ENCODE peak calls at places on chromosome 12, in eight cellular contexts. E, D, K, U, P, Q, V and A are unnamed samples.

GRCh38 chr12:131929530-131930456 is 717 bp downstream of the PUS1 start:
- DNase-seq in E (peak; percentile 19), D (no peak), K (peak; percentile 60), U (no peak), P (no peak), Q (no peak), V (no peak), A (no peak)

GRCh38 chr12:10341892-10342509 is 34.3 kb downstream of the KLRD1 start:
- DNase-seq in E (no peak), D (no peak), K (no peak), U (no peak), P (no peak), Q (no peak), V (no peak), A (no peak)

GRCh38 chr12:94973202-94973601 is 30.3 kb downstream of the NDUFA12 start:
- DNase-seq in E (no peak), D (no peak), K (no peak), U (no peak), P (no peak), Q (no peak), V (no peak), A (no peak)

GRCh38 chr12:51961834-51962233 is 10.3 kb downstream of the ACVR1B start:
- DNase-seq in E (peak; percentile 53), D (no peak), K (no peak), U (no peak), P (no peak), Q (no peak), V (no peak), A (no peak)

GRCh38 chr12:2805146-2805525 is 7.3 kb upstream of the ITFG2 start:
- DNase-seq in E (no peak), D (no peak), K (no peak), U (no peak), P (no peak), Q (no peak), V (no peak), A (no peak)

GRCh38 chr12:67433393-67434175 is 164.4 kb downstream of the CAND1 start:
- DNase-seq in E (no peak), D (no peak), K (no peak), U (no peak), P (no peak), Q (no peak), V (no peak), A (no peak)

GRCh38 chr12:27185234-27186045 is 58.6 kb upstream of the STK38L start:
- DNase-seq in E (peak; percentile 56), D (no peak), K (no peak), U (peak; percentile 2), P (no peak), Q (no peak), V (no peak), A (no peak)

GRCh38 chr12:38998887-38999482 is 93.6 kb upstream of the CPNE8 start:
- DNase-seq in E (no peak), D (no peak), K (no peak), U (no peak), P (no peak), Q (no peak), V (no peak), A (no peak)

GRCh38 chr12:111699-112591 is 45.4 kb downstream of the IQSEC3 start:
- DNase-seq in E (no peak), D (no peak), K (no peak), U (no peak), P (no peak), Q (no peak), V (no peak), A (no peak)

GRCh38 chr12:124391340-124392261 is 96.7 kb downstream of the RFLNA start:
- DNase-seq in E (peak; percentile 42), D (no peak), K (peak; percentile 90), U (no peak), P (peak; percentile 63), Q (peak; percentile 90), V (peak; percentile 75), A (no peak)

GRCh38 chr12:66716522-66716921 is 37.6 kb upstream of the GRIP1 start:
- DNase-seq in E (no peak), D (no peak), K (no peak), U (no peak), P (no peak), Q (no peak), V (no peak), A (no peak)

GRCh38 chr12:76621582-76622024 is 62.0 kb upstream of the OSBPL8 start:
- DNase-seq in E (peak; percentile 75), D (peak; percentile 72), K (peak; percentile 90), U (peak; percentile 45), P (no peak), Q (peak; percentile 54), V (peak; percentile 30), A (peak; percentile 20)

GRCh38 chr12:132173135-132174014 is 29.1 kb downstream of the NOC4L start:
- DNase-seq in E (no peak), D (no peak), K (no peak), U (no peak), P (peak; percentile 5), Q (no peak), V (peak; percentile 8), A (no peak)

GRCh38 chr12:75650989-75651695 is 139.7 kb upstream of the KRR1 start:
- DNase-seq in E (no peak), D (no peak), K (no peak), U (no peak), P (no peak), Q (no peak), V (no peak), A (no peak)

GRCh38 chr12:87086118-87086891 is 830.1 kb upstream of the MGAT4C start:
- DNase-seq in E (no peak), D (no peak), K (no peak), U (no peak), P (no peak), Q (no peak), V (no peak), A (no peak)

GRCh38 chr12:2051700-2052625 is 824 bp upstream of the CACNA1C start:
- DNase-seq in E (no peak), D (no peak), K (no peak), U (no peak), P (no peak), Q (no peak), V (no peak), A (no peak)

GRCh38 chr12:53561590-53561953 is 54.3 kb upstream of the NPFF start:
- DNase-seq in E (peak; percentile 93), D (no peak), K (no peak), U (no peak), P (no peak), Q (no peak), V (no peak), A (no peak)

GRCh38 chr12:60148109-60148508 is 552.3 kb downstream of the SLC16A7 start:
- DNase-seq in E (peak; percentile 87), D (no peak), K (no peak), U (no peak), P (no peak), Q (no peak), V (no peak), A (no peak)

GRCh38 chr12:107523760-107524558 is 161.6 kb upstream of the PWP1 start:
- DNase-seq in E (no peak), D (no peak), K (no peak), U (no peak), P (no peak), Q (no peak), V (no peak), A (no peak)
- H3K27ac ChIP-seq in E (no peak overlapping the region), D (no peak overlapping the region), K (no peak overlapping the region), U (no peak overlapping the region), P (no peak overlapping the region), Q (no peak overlapping the region), V (no peak overlapping the region), A (no peak overlapping the region)

GRCh38 chr12:121673013-121673441 is 3.6 kb upstream of the MORN3 start:
- DNase-seq in E (no peak), D (peak; percentile 89), K (no peak), U (no peak), P (no peak), Q (no peak), V (peak; percentile 41), A (no peak)

GRCh38 chr12:121678305-121678704 is 8.9 kb upstream of the MORN3 start:
- DNase-seq in E (no peak), D (no peak), K (no peak), U (no peak), P (no peak), Q (no peak), V (no peak), A (no peak)

GRCh38 chr12:121676190-121676589 is 6.7 kb upstream of the MORN3 start:
- DNase-seq in E (no peak), D (no peak), K (no peak), U (no peak), P (no peak), Q (no peak), V (no peak), A (no peak)

DNA sequence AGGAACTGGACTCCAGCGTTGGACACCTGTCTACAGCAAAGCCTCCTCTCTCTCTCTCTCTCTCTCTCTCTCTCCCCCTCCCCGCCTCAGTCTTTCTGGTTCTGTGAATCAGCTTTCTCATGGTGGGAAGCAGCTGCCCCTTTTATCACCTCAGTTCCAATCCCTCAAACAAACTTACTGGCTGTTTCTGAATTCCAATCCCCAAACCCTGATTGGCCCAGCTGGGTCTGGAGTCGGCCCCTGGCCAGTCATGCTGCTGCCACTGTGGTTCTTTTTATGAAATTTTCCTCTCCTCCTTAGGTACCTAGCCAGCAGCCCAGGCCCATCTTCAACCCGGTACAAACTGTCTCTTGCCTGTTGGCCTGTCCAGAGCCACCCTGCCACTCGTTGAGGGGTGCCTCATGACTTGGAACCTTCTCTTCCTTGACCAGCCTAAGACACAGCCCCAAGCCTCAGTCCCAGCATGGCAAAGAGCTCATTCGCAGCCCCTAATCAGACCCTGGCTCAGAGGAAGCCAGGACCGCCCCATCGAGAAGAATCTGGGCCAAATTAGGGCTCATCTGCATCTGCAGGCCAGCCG is 9.4 kb upstream of the MORN3 start:
- DNase-seq in E (no peak), D (no peak), K (no peak), U (no peak), P (no peak), Q (no peak), V (no peak), A (no peak)
- H3K27ac ChIP-seq in E (no peak overlapping the region), D (no peak overlapping the region), K (no peak overlapping the region), U (no peak overlapping the region), P (no peak overlapping the region), Q (no peak overlapping the region), V (no peak overlapping the region), A (no peak overlapping the region)

DNA sequence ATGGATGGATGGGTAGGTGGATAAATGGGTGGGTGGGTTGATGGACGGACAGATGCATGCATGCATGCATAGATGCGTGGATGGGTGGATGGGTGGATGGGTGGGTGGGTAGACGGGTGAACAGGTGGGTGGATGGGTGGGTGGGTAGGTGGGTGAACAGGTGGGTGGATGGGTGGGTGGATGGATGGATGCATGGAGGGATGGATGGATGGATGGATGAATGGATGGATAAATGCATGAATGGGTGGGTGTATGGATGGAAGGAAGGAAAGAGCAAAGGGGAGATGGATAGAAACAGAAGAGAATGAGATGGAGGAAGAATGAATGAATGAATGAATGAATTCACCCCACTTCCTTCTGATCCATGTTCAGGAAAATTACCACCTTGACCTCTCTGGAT is 143.0 kb downstream of the KSR2 start:
- DNase-seq in E (no peak), D (no peak), K (no peak), U (no peak), P (no peak), Q (no peak), V (no peak), A (no peak)
- H3K27ac ChIP-seq in E (no peak overlapping the region), D (no peak overlapping the region), K (no peak overlapping the region), U (no peak overlapping the region), P (no peak overlapping the region), Q (no peak overlapping the region), V (no peak overlapping the region), A (no peak overlapping the region)

DNA sequence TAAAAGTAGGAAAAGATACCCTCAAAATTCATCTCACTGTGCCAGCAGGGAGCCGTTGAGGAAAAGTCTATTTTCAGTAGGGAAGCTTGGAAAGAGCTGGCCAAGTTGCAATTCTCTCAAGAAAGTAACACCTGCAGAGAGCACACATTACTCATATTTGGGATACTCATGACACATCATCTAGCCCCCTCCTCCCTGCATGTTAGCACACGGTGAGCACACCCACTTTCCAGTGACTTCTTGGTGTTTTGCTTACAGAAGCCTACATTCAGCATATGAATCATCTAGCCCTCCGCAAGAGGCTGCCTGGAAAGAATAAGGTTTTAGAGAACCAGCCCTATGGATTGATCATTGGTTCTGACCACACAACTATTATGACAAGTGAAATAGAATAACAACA is 124.5 kb downstream of the PTPRO start:
- DNase-seq in E (no peak), D (no peak), K (no peak), U (no peak), P (no peak), Q (no peak), V (no peak), A (no peak)
- H3K27ac ChIP-seq in E (no peak overlapping the region), D (no peak overlapping the region), K (no peak overlapping the region), U (no peak overlapping the region), P (no peak overlapping the region), Q (no peak overlapping the region), V (no peak overlapping the region), A (no peak overlapping the region)